ENCODE peak calls at places on chromosomes 7 and 10, in nine cellular contexts. P, Z, K, J, Y, H, L, U and W are unnamed samples. For H3K4me1, the result is how much of the 10 kb centered on the place peaks cover.

GRCh38 chr7:121172484-121172883 is 156.3 kb upstream of the WNT16 start:
- DNase-seq in Z (no peak), J (no peak), K (no peak), U (no peak), L (no peak), Y (no peak), H (no peak), P (no peak), W (no peak)

GRCh38 chr7:12518920-12519681 is 51.4 kb upstream of the SCIN start:
- DNase-seq in J (no peak), H (peak), L (no peak), Y (no peak), U (peak), K (no peak), P (no peak), Z (peak), W (no peak)

GRCh38 chr10:68826764-68827591 is at the start of gene STOX1:
- DNase-seq in Y (peak), L (peak), H (peak), P (peak), U (peak), J (peak), Z (peak), K (peak), W (no peak)

GRCh38 chr10:60943372-60944158 is 420 bp downstream of the RHOBTB1 start:
- DNase-seq in H (peak), K (peak), L (peak), P (peak), Y (peak), Z (peak), U (peak), J (peak), W (no peak)

GRCh38 chr10:86650151-86650550 is 4.2 kb upstream of the OPN4 start:
- DNase-seq in J (no peak), K (no peak), P (no peak), H (no peak), L (no peak), U (no peak), Y (no peak), Z (no peak), W (no peak)

GRCh38 chr10:8246548-8246947 is 192.1 kb downstream of the GATA3 start:
- DNase-seq in U (no peak), P (no peak), L (no peak), K (no peak), H (no peak), J (no peak), Z (no peak), Y (no peak), W (no peak)

GRCh38 chr7:45647426-45647825 is 73.3 kb downstream of the ADCY1 start:
- DNase-seq in H (no peak), P (no peak), Y (no peak), Z (no peak), U (no peak), K (no peak), J (no peak), L (no peak), W (no peak)

GRCh38 chr7:121544726-121545125 is 148.6 kb upstream of the FAM3C start:
- DNase-seq in J (no peak), K (no peak), H (peak), P (no peak), U (peak), Z (peak), Y (no peak), L (peak), W (no peak)

GRCh38 chr10:958856-959255 is 27.4 kb upstream of the LARP4B start:
- DNase-seq in H (no peak), Z (no peak), U (no peak), Y (no peak), K (no peak), J (no peak), L (no peak), P (no peak), W (no peak)

GRCh38 chr10:131081386-131081785 is 230.1 kb downstream of the TCERG1L start:
- DNase-seq in J (no peak), K (no peak), Z (no peak), L (no peak), U (no peak), Y (no peak), H (no peak), P (no peak), W (no peak)

GRCh38 chr7:64889686-64890162 is 13.3 kb upstream of the ZNF273 start:
- DNase-seq in Y (no peak), P (no peak), K (no peak), Z (no peak), J (no peak), U (no peak), L (no peak), H (no peak), W (no peak)

GRCh38 chr7:158411232-158411950 is 176.2 kb downstream of the PTPRN2 start:
- DNase-seq in U (no peak), Z (no peak), L (no peak), P (no peak), J (no peak), K (no peak), Y (peak), H (no peak), W (no peak)

GRCh38 chr10:43785252-43785651 is 136.6 kb upstream of the ZNF32 start:
- DNase-seq in U (peak), K (no peak), H (no peak), P (no peak), L (no peak), Z (no peak), J (no peak), Y (no peak), W (no peak)

GRCh38 chr7:102286237-102287081 is at the start of gene SH2B2:
- DNase-seq in J (peak), L (peak), K (peak), Z (peak), Y (peak), P (peak), U (peak), H (peak), W (no peak)

DNA sequence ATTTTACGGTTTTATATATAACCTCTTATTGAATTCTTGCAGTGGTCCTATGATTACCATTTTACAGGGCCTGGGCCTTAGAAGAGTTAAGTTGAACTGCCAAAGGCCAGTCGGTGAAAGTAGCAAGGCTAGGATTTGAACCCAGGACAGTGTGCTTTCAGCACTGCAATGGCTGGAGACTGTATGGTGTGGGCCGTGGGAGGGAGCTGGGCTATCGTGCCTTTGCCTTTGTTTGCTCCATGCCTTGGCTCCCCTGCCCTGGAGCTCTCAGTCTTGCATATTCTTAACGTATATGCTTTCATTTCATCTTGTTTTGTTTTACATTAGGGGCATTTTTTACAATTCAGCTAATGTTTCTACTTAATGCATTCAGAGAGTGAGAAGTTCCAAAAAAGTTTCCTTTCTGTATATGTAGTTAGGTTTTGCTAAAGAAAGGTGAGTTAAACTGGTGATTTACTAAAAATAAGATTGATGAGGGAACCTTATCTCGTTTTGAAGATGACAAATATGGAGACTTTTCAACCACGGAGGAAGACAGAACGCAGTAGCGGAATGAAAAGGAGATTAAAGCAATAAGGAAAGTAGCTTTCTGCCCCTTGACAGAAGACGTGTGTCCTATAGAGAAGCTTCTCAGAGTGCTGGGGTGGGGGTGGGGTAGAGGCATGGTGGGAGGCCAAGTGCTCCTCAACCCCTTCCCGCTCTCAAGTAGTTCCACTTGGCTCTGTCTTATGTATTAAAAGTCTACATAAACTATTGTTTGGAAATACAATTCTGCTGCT is 82.5 kb downstream of the RTKN2 start:
- DNase-seq in K (no peak), Y (no peak), Z (no peak), H (no peak), P (no peak), J (no peak), U (no peak), L (no peak), W (no peak)
- H3K4me1 ChIP-seq in K (under half), Y (under half), Z (under half), H (under half), P (under half), J (under half), U (under half), L (under half), W (under half)

DNA sequence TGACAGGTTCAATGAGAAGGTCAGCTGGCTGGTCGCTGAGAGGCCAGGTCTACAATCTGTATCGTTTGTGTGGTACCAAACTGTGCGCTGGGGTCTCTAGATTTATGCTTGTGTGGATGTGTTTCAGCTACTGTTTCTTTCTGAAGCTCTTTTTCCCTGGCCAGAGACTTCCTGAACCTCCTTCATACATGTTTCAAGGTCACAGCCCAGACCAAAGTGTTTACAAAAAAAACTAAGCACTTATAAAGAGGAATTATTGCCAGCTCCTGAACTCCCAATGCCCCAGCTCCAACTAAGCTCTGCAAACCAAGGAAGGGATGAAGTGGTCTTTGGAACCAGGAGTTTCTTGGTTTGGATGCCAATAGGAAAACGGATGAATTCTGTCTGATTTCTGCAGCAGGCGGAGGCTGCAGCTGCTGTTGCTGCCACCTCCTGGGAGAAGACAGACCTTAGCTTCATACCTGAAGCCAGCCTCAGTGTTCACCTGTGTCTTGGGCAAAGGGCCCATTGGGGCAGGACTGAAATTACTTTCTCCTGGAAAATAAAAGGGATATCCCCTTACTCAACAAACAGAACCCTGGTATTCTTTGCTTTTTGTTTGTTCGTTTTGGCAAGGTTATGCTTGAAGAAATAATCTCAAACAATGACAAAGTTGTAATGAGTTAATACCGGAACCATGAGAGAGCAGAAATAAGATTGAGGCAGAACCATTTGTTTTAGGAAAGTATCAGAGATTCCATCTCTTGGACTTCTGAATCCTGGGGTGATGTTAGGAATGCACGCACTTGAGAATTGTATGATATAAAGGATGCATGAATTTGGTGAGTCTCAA is 24.6 kb upstream of the MKLN1 start:
- DNase-seq in K (no peak), L (no peak), H (peak), Z (peak), U (peak), Y (no peak), J (peak), P (no peak), W (no peak)
- H3K27ac ChIP-seq in K (no peak), L (no peak), H (no peak), Z (no peak), U (no peak), Y (no peak), J (peak), P (no peak), W (no peak)

DNA sequence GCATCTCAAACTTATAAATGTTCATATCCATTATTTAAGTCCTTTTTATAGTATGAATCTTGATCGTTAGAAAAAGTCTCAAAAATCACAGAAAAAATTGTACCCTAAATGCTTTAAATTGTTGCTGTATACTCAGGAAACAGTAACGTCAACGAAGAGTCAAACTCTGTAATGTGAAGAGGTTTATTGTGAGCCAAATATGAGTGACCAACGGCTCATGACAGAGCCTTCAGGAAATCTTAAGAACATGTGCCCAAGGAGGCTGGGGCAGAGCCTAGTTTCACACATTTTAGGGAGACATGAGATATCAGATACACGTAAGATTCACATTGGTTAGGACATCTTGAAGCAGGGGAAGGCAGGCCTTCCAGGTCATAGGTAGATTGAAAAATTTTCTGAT is 86.1 kb downstream of the PIP4K2A start:
- DNase-seq in J (no peak), P (no peak), Z (no peak), K (no peak), H (no peak), L (no peak), U (no peak), Y (no peak), W (no peak)
- H3K4me1 ChIP-seq in J (under half), P (under half), Z (under half), K (under half), H (under half), L (under half), U (under half), Y (half or more), W (under half)

GRCh38 chr7:135966341-135967043 is 10.7 kb downstream of the MTPN start:
- DNase-seq in U (no peak), Z (no peak), J (no peak), L (no peak), Y (no peak), H (no peak), K (no peak), P (no peak), W (no peak)

GRCh38 chr7:135970045-135970444 is 7.1 kb downstream of the MTPN start:
- DNase-seq in U (no peak), P (no peak), Z (no peak), K (no peak), H (no peak), J (no peak), L (no peak), Y (no peak), W (no peak)

GRCh38 chr7:135970682-135971365 is 6.3 kb downstream of the MTPN start:
- DNase-seq in U (no peak), H (no peak), J (no peak), L (no peak), Y (no peak), P (no peak), K (no peak), Z (no peak), W (no peak)

GRCh38 chr7:135974667-135975066 is 2.5 kb downstream of the MTPN start:
- DNase-seq in Y (no peak), K (no peak), J (no peak), P (no peak), L (no peak), H (no peak), U (no peak), Z (no peak), W (no peak)

GRCh38 chr7:135971366-135971725 is 5.8 kb downstream of the MTPN start:
- DNase-seq in Y (no peak), U (no peak), L (no peak), K (no peak), Z (no peak), J (no peak), P (no peak), H (no peak), W (no peak)
- H3K27ac ChIP-seq in Y (no peak), U (peak), L (no peak), K (no peak), Z (no peak), J (no peak), P (no peak), H (no peak), W (no peak)

GRCh38 chr10:74831518-74832120 is 5.2 kb downstream of the KAT6B start:
- DNase-seq in H (no peak), J (no peak), U (no peak), L (no peak), P (no peak), Y (no peak), Z (no peak), K (no peak), W (no peak)
- H3K4me1 ChIP-seq in H (under half), J (under half), U (under half), L (under half), P (under half), Y (under half), Z (under half), K (under half), W (under half)

GRCh38 chr7:133354546-133355324 is 101.9 kb downstream of the EXOC4 start:
- DNase-seq in H (no peak), Z (peak), J (no peak), K (no peak), Y (no peak), P (no peak), U (peak), L (peak), W (no peak)
- H3K27ac ChIP-seq in H (peak), Z (peak), J (no peak), K (no peak), Y (no peak), P (no peak), U (no peak), L (peak), W (no peak)

GRCh38 chr10:95305606-95306385 is 15.0 kb upstream of the PDLIM1 start:
- DNase-seq in Y (no peak), P (no peak), U (peak), K (no peak), Z (no peak), H (no peak), L (no peak), J (no peak), W (no peak)
- H3K4me1 ChIP-seq in Y (under half), P (under half), U (under half), K (under half), Z (under half), H (under half), L (under half), J (under half), W (under half)

DNA sequence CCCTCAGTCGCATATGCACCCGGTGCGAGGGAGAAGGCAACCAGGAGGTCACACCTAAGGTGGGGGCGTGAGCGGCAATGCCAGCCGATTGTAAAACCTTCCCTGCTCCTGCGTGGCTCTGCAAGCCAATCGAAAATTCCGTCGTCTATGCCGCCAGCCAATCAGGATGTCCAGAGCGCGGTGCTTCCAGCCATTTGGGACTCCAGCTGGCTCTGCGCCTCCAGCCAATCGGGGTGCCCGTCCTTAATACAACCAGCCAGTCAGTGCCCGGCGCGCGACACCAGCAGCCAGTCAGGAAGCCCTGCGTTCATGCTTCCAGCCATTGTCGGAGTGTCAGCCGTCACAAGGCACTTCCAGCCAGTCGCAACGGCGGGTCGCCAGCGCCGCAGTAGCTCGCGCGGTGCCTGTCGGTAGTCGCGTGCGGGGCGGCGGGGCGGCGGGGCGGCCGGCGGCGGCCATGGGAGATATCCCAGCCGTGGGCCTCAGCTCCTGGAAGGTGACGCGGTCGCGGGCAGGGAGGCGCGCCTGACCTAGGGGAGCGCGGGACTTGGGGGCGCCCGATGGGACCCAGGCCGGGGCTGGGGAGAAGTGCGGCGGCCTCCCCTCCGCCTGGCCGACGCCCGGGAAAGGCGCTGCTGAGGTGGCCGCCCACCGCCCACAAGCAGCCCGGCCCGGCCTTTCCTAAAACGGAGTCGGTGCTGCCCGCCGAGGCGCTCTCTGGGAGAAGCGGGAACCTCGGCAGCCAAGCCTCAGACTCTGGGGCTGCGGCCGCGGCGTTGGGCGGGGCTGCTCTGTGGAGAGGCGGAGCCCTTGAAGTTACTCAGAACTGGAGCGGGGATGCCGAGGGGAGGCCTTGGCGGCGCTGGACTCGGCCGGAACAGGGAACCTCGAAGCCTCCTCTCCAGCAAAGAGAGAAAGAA is at the start of gene AKR1E2:
- DNase-seq in J (peak), Y (peak), L (peak), H (peak), K (peak), U (peak), Z (peak), P (peak), W (peak)
- H3K27ac ChIP-seq in J (peak), Y (peak), L (peak), H (peak), K (peak), U (peak), Z (peak), P (peak), W (peak)

GRCh38 chr7:98365863-98366561 is 34.9 kb downstream of the BAIAP2L1 start:
- DNase-seq in Z (no peak), K (no peak), L (no peak), J (peak), U (no peak), H (no peak), P (peak), Y (no peak), W (no peak)

GRCh38 chr7:98372993-98373392 is 27.9 kb downstream of the BAIAP2L1 start:
- DNase-seq in P (no peak), L (peak), Y (no peak), J (no peak), H (no peak), K (no peak), Z (peak), U (peak), W (no peak)

GRCh38 chr7:98368721-98369120 is 32.2 kb downstream of the BAIAP2L1 start:
- DNase-seq in K (no peak), Y (no peak), U (no peak), P (no peak), H (no peak), J (no peak), L (no peak), Z (peak), W (no peak)

GRCh38 chr7:98366562-98366938 is 34.3 kb downstream of the BAIAP2L1 start:
- DNase-seq in K (no peak), L (no peak), P (peak), U (no peak), Y (no peak), H (no peak), J (no peak), Z (no peak), W (no peak)

DNA sequence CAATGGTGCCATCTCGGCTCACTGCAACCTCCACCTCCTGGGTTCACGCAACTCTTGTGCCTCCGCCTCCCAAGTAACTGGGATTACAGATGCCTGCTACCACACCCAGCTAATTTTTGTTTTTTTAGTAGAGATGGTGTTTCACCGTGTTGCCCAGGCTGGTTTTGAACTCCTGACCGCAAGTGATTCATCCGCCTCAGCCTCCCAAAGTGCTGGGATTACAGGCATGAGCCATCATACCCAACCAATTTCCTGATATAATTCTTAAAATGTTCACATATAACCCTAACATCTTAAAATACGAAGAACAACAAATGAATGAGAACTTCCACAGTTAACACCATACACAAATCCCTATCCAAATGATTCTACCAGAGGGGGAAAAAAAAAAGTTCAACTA is 31.2 kb downstream of the BAIAP2L1 start:
- DNase-seq in U (no peak), Y (no peak), L (no peak), H (no peak), J (no peak), K (no peak), P (peak), Z (no peak), W (no peak)
- H3K4me1 ChIP-seq in U (under half), Y (under half), L (under half), H (under half), J (under half), K (under half), P (under half), Z (under half), W (under half)